ENCODE peak calls at places on chromosomes 11 and 22, in six cellular contexts. A is colonic mucosa, H is endothelial cell, J is NCI-H1436, C is AG09309, L is SK-N-SH. F is an unnamed sample.

GRCh38 chr11:47156333-47156732 is 20.3 kb downstream of the ARFGAP2 start:
- DNase-seq in A (no peak), H (no peak), J (no peak), C (no peak), L (no peak), F (no peak)

GRCh38 chr11:28269621-28270020 is 161.4 kb downstream of the METTL15 start:
- DNase-seq in A (no peak), H (no peak), J (no peak), C (no peak), L (no peak), F (no peak)

GRCh38 chr22:46894081-46894671 is 131.7 kb downstream of the TBC1D22A start:
- DNase-seq in A (no peak), H (no peak), J (no peak), C (no peak), L (peak; percentile 54), F (no peak)

GRCh38 chr22:33328789-33329296 is 270.7 kb upstream of the SYN3 start:
- DNase-seq in A (peak; percentile 24), H (no peak), J (no peak), C (no peak), L (no peak), F (no peak)

GRCh38 chr11:119622454-119623143 is 106.4 kb downstream of the NECTIN1 start:
- DNase-seq in A (no peak), H (no peak), J (no peak), C (no peak), L (no peak), F (no peak)

GRCh38 chr11:16738198-16738948 is at the start of gene C11orf58:
- DNase-seq in A (peak; percentile 97), H (peak; percentile 95), J (peak; percentile 95), C (peak; percentile 92), L (peak; percentile 85), F (peak; percentile 92)

GRCh38 chr11:22130462-22131053 is 62.3 kb upstream of the ANO5 start:
- DNase-seq in A (no peak), H (no peak), J (no peak), C (no peak), L (peak; percentile 23), F (no peak)

GRCh38 chr11:8063319-8063718 is 17.7 kb upstream of the TUB start:
- DNase-seq in A (peak; percentile 22), H (no peak), J (no peak), C (no peak), L (no peak), F (no peak)

GRCh38 chr11:35373284-35373933 is 45.9 kb downstream of the SLC1A2 start:
- DNase-seq in A (peak; percentile 37), H (no peak), J (no peak), C (no peak), L (peak; percentile 22), F (no peak)

GRCh38 chr11:67508486-67509121 is 642 bp upstream of the CDK2AP2 start:
- DNase-seq in A (peak; percentile 99), H (peak; percentile 99), J (peak; percentile 96), C (peak; percentile 78), L (peak; percentile 98), F (peak; percentile 90)

GRCh38 chr11:45489281-45489906 is 176.0 kb downstream of the CHST1 start:
- DNase-seq in A (no peak), H (no peak), J (no peak), C (no peak), L (no peak), F (no peak)

GRCh38 chr11:84260862-84261261 is 974.7 kb upstream of the CCDC90B start:
- DNase-seq in A (no peak), H (no peak), J (no peak), C (no peak), L (no peak), F (no peak)

GRCh38 chr11:122864386-122864785 is 18.2 kb upstream of the JHY start:
- DNase-seq in A (no peak), H (no peak), J (no peak), C (no peak), L (no peak), F (no peak)

GRCh38 chr11:133239530-133239929 is 292.8 kb downstream of the OPCML start:
- DNase-seq in A (no peak), H (no peak), J (no peak), C (no peak), L (no peak), F (no peak)

GRCh38 chr11:6205366-6205765 is at the start of gene C11orf42:
- DNase-seq in A (no peak), H (no peak), J (no peak), C (no peak), L (no peak), F (no peak)

GRCh38 chr22:47687776-47688175 is 925.3 kb downstream of the TBC1D22A start:
- DNase-seq in A (no peak), H (no peak), J (no peak), C (no peak), L (no peak), F (no peak)

GRCh38 chr11:77441409-77441808 is 32.5 kb downstream of the PAK1 start:
- DNase-seq in A (no peak), H (no peak), J (no peak), C (no peak), L (no peak), F (no peak)

GRCh38 chr22:37187552-37187890 is 526 bp downstream of the C1QTNF6 start:
- DNase-seq in A (peak; percentile 73), H (no peak), J (no peak), C (no peak), L (peak; percentile 63), F (no peak)

F was measured in HCT116.